ENCODE peak calls at places on chromosomes 12 and 14, in seven cellular contexts. U is right lobe of liver; G is MM.1S; H is naive thymus-derived CD4-positive, alpha-beta T cell; D is left cardiac atrium; B is activated T-helper 1 cell treated with anti-CD3 and anti-CD28 coated beads, Interleukin-2, amount 50 U/mL, for 16 hours; L is PC-3. P is an unnamed sample.

GRCh38 chr14:55450987-55451386 is 10.6 kb upstream of the TBPL2 start:
- DNase-seq in U (no peak), G (no peak), H (no peak), D (no peak), B (no peak), L (no peak), P (no peak)

GRCh38 chr14:75558440-75558839 is 20.0 kb upstream of the FLVCR2 start:
- DNase-seq in U (no peak), G (no peak), H (no peak), D (no peak), B (no peak), L (no peak), P (no peak)

GRCh38 chr12:91037301-91037700 is 20.5 kb downstream of the KERA start:
- DNase-seq in U (no peak), G (no peak), H (no peak), D (no peak), B (no peak), L (no peak), P (no peak)

GRCh38 chr12:98733667-98734350 is 88.7 kb downstream of the APAF1 start:
- DNase-seq in U (no peak), G (no peak), H (no peak), D (no peak), B (no peak), L (peak), P (no peak)

GRCh38 chr14:89723930-89724915 is 230.3 kb downstream of the EFCAB11 start:
- DNase-seq in U (no peak), G (no peak), H (peak), D (no peak), B (no peak), L (no peak), P (no peak)

GRCh38 chr14:103740991-103741689 is 25.5 kb downstream of the ZFYVE21 start:
- DNase-seq in U (no peak), G (no peak), H (no peak), D (no peak), B (no peak), L (no peak), P (no peak)

GRCh38 chr12:90515199-90516175 is 439.5 kb downstream of the CCER1 start:
- DNase-seq in U (no peak), G (peak), H (no peak), D (no peak), B (no peak), L (peak), P (no peak)

GRCh38 chr14:54676822-54677708 is 110.1 kb downstream of the SAMD4A start:
- DNase-seq in U (no peak), G (no peak), H (no peak), D (no peak), B (no peak), L (peak), P (peak)

GRCh38 chr12:77324763-77325468 is 259.5 kb upstream of the E2F7 start:
- DNase-seq in U (peak), G (peak), H (no peak), D (peak), B (no peak), L (peak), P (peak)

GRCh38 chr12:55068416-55069010 is 48.7 kb downstream of the NEUROD4 start:
- DNase-seq in U (no peak), G (peak), H (peak), D (no peak), B (no peak), L (peak), P (no peak)

GRCh38 chr14:100890044-100890443 is 13.5 kb downstream of the RTL1 start:
- DNase-seq in U (peak), G (no peak), H (no peak), D (no peak), B (no peak), L (no peak), P (no peak)

GRCh38 chr12:16118586-16118985 is 158.9 kb downstream of the SLC15A5 start:
- DNase-seq in U (no peak), G (no peak), H (no peak), D (no peak), B (no peak), L (no peak), P (no peak)

GRCh38 chr14:24900281-24900868 is 149.6 kb downstream of the STXBP6 start:
- DNase-seq in U (no peak), G (no peak), H (no peak), D (no peak), B (no peak), L (no peak), P (no peak)

GRCh38 chr12:114895822-114896221 is 211.8 kb upstream of the TBX3 start:
- DNase-seq in U (no peak), G (no peak), H (no peak), D (no peak), B (no peak), L (no peak), P (no peak)

GRCh38 chr12:30296486-30296885 is 399.2 kb downstream of the IPO8 start:
- DNase-seq in U (no peak), G (no peak), H (no peak), D (no peak), B (no peak), L (no peak), P (no peak)

GRCh38 chr12:24069532-24070395 is 120.3 kb upstream of the SOX5 start:
- DNase-seq in U (peak), G (no peak), H (no peak), D (no peak), B (no peak), L (peak), P (no peak)

GRCh38 chr14:21999400-21999799 is 325.8 kb upstream of the OR4E1 start:
- DNase-seq in U (no peak), G (no peak), H (no peak), D (no peak), B (no peak), L (peak), P (no peak)

GRCh38 chr14:65159281-65160062 is 57.2 kb upstream of the MAX start:
- DNase-seq in U (no peak), G (no peak), H (no peak), D (no peak), B (no peak), L (no peak), P (no peak)

GRCh38 chr14:89618309-89618708 is 201.3 kb upstream of the FOXN3 start:
- DNase-seq in U (no peak), G (peak), H (peak), D (no peak), B (no peak), L (peak), P (no peak)

GRCh38 chr14:65472189-65472588 is 59.7 kb downstream of the FUT8 start:
- DNase-seq in U (no peak), G (no peak), H (no peak), D (no peak), B (no peak), L (no peak), P (no peak)

GRCh38 chr14:73753043-73753886 is 39.1 kb upstream of the PNMA1 start:
- DNase-seq in U (peak), G (no peak), H (peak), D (peak), B (no peak), L (no peak), P (peak)

GRCh38 chr14:23539209-23539866 is 12.2 kb downstream of the ZFHX2 start:
- DNase-seq in U (no peak), G (peak), H (peak), D (no peak), B (no peak), L (peak), P (no peak)

GRCh38 chr14:66008631-66009030 is 477.5 kb upstream of the CCDC196 start:
- DNase-seq in U (no peak), G (no peak), H (no peak), D (no peak), B (no peak), L (no peak), P (no peak)

GRCh38 chr14:100706860-100707259 is 19.8 kb upstream of the DLK1 start:
- DNase-seq in U (no peak), G (no peak), H (no peak), D (no peak), B (no peak), L (no peak), P (no peak)

GRCh38 chr12:48917857-48918537 is 7.3 kb downstream of the FKBP11 start:
- DNase-seq in U (no peak), G (peak), H (peak), D (no peak), B (no peak), L (no peak), P (no peak)

GRCh38 chr14:76339922-76340615 is 35.9 kb upstream of the ESRRB start:
- DNase-seq in U (no peak), G (no peak), H (no peak), D (no peak), B (no peak), L (no peak), P (no peak)

GRCh38 chr14:61430066-61430757 is 108.8 kb downstream of the PRKCH start:
- DNase-seq in U (no peak), G (no peak), H (no peak), D (no peak), B (no peak), L (peak), P (no peak)

GRCh38 chr12:109696485-109697269 is 16.9 kb upstream of the FAM222A start:
- DNase-seq in U (no peak), G (no peak), H (no peak), D (no peak), B (no peak), L (peak), P (no peak)

GRCh38 chr14:104973215-104974145 is 4.7 kb downstream of the AHNAK2 start:
- DNase-seq in U (peak), G (no peak), H (no peak), D (peak), B (no peak), L (peak), P (peak)

GRCh38 chr12:98446716-98447115 is 68.7 kb upstream of the TMPO start:
- DNase-seq in U (no peak), G (no peak), H (no peak), D (no peak), B (no peak), L (no peak), P (no peak)

GRCh38 chr12:8823565-8824300 is 1.3 kb downstream of the A2ML1 start:
- DNase-seq in U (no peak), G (no peak), H (no peak), D (no peak), B (no peak), L (no peak), P (no peak)

GRCh38 chr12:63294327-63294632 is 143.3 kb upstream of the AVPR1A start:
- DNase-seq in U (no peak), G (no peak), H (no peak), D (no peak), B (no peak), L (peak), P (no peak)

GRCh38 chr12:6938353-6939186 is 5.0 kb upstream of the RNU7-1 start:
- DNase-seq in U (no peak), G (no peak), H (no peak), D (peak), B (no peak), L (no peak), P (no peak)

GRCh38 chr12:5000204-5000603 is 43.5 kb upstream of the KCNA5 start:
- DNase-seq in U (no peak), G (no peak), H (no peak), D (no peak), B (no peak), L (no peak), P (no peak)

GRCh38 chr12:41151789-41152188 is 36.3 kb upstream of the PDZRN4 start:
- DNase-seq in U (no peak), G (no peak), H (no peak), D (no peak), B (no peak), L (peak), P (no peak)